ENCODE peak calls at places on chromosomes 11 and 22, in four cellular contexts. One of them, this sample, is unnamed.

GRCh38 chr11:79672786-79673185 is 232.0 kb upstream of the TENM4 start:
- DNase-seq in HCT116: no peak
- DNase-seq in GM23338: no peak
- DNase-seq in PC-9: no peak
- DNase-seq in this sample: no peak

GRCh38 chr22:49272546-49273125 is 555.0 kb downstream of the BRD1 start:
- DNase-seq in PC-9: no peak
- DNase-seq in HCT116: no peak
- DNase-seq in GM23338: no peak
- DNase-seq in this sample: no peak

GRCh38 chr11:116879789-116880402 is 42.5 kb upstream of the APOA1 start:
- DNase-seq in PC-9: peak; percentile 65
- DNase-seq in HCT116: peak; percentile 51
- DNase-seq in GM23338: peak; percentile 81
- DNase-seq in this sample: peak; percentile 53

GRCh38 chr22:23218867-23219251 is 38.5 kb downstream of the BCR start:
- DNase-seq in GM23338: peak; percentile 70
- DNase-seq in HCT116: no peak
- DNase-seq in PC-9: no peak
- DNase-seq in this sample: peak; percentile 80

GRCh38 chr11:1138053-1138452 is 19.7 kb upstream of the MUC5AC start:
- DNase-seq in HCT116: no peak
- DNase-seq in PC-9: no peak
- DNase-seq in GM23338: no peak
- DNase-seq in this sample: no peak

GRCh38 chr11:90251599-90251998 is 28.8 kb upstream of the CHORDC1 start:
- DNase-seq in PC-9: no peak
- DNase-seq in HCT116: no peak
- DNase-seq in GM23338: no peak
- DNase-seq in this sample: no peak

GRCh38 chr11:117809236-117810055 is 12.4 kb upstream of the DSCAML1 start:
- DNase-seq in GM23338: peak; percentile 83
- DNase-seq in HCT116: peak; percentile 63
- DNase-seq in PC-9: no peak
- DNase-seq in this sample: no peak

GRCh38 chr11:102367364-102367763 is 20.4 kb downstream of the BIRC2 start:
- DNase-seq in GM23338: no peak
- DNase-seq in PC-9: peak; percentile 63
- DNase-seq in HCT116: no peak
- DNase-seq in this sample: peak; percentile 77

GRCh38 chr11:3799143-3799542 is 1.8 kb upstream of the NUP98 start:
- DNase-seq in HCT116: no peak
- DNase-seq in PC-9: no peak
- DNase-seq in GM23338: no peak
- DNase-seq in this sample: no peak

GRCh38 chr11:75583710-75584658 is 21.9 kb downstream of the SERPINH1 start:
- DNase-seq in HCT116: no peak
- DNase-seq in GM23338: peak; percentile 82
- DNase-seq in PC-9: no peak
- DNase-seq in this sample: no peak

GRCh38 chr11:13216019-13217006 is 61.3 kb upstream of the BMAL1 start:
- DNase-seq in GM23338: peak; percentile 35
- DNase-seq in HCT116: peak; percentile 94
- DNase-seq in PC-9: peak; percentile 89
- DNase-seq in this sample: no peak

GRCh38 chr11:70948416-70948815 is 304.0 kb downstream of the SHANK2 start:
- DNase-seq in PC-9: no peak
- DNase-seq in GM23338: no peak
- DNase-seq in HCT116: no peak
- DNase-seq in this sample: no peak

GRCh38 chr11:17298302-17298701 is 21.8 kb downstream of the NUCB2 start:
- DNase-seq in GM23338: no peak
- DNase-seq in PC-9: no peak
- DNase-seq in HCT116: no peak
- DNase-seq in this sample: no peak

GRCh38 chr11:119721129-119722120 is 7.6 kb downstream of the NECTIN1 start:
- DNase-seq in HCT116: no peak
- DNase-seq in PC-9: no peak
- DNase-seq in GM23338: peak; percentile 82
- DNase-seq in this sample: no peak

GRCh38 chr11:94023856-94024255 is 2.7 kb downstream of the HEPHL1 start:
- DNase-seq in GM23338: no peak
- DNase-seq in HCT116: no peak
- DNase-seq in PC-9: no peak
- DNase-seq in this sample: no peak

GRCh38 chr11:116172156-116172555 is 600.6 kb downstream of the BUD13 start:
- DNase-seq in HCT116: no peak
- DNase-seq in PC-9: no peak
- DNase-seq in GM23338: no peak
- DNase-seq in this sample: no peak

GRCh38 chr11:116532066-116532465 is 240.7 kb downstream of the BUD13 start:
- DNase-seq in PC-9: no peak
- DNase-seq in HCT116: no peak
- DNase-seq in GM23338: no peak
- DNase-seq in this sample: no peak

GRCh38 chr11:6303657-6304056 is 16.6 kb downstream of the CAVIN3 start:
- DNase-seq in PC-9: no peak
- DNase-seq in HCT116: no peak
- DNase-seq in GM23338: peak; percentile 67
- DNase-seq in this sample: no peak

GRCh38 chr11:69965821-69966582 is 112.1 kb upstream of the ANO1 start:
- DNase-seq in GM23338: no peak
- DNase-seq in PC-9: no peak
- DNase-seq in HCT116: no peak
- DNase-seq in this sample: no peak

GRCh38 chr11:9003573-9004309 is at the start of gene NRIP3:
- DNase-seq in HCT116: no peak
- DNase-seq in GM23338: peak; percentile 77
- DNase-seq in PC-9: no peak
- DNase-seq in this sample: no peak

GRCh38 chr11:75823415-75823814 is 8.4 kb downstream of the UVRAG start:
- DNase-seq in HCT116: no peak
- DNase-seq in PC-9: no peak
- DNase-seq in GM23338: no peak
- DNase-seq in this sample: peak; percentile 58

GRCh38 chr22:28711820-28712777 is 29.5 kb downstream of the CHEK2 start:
- DNase-seq in GM23338: no peak
- DNase-seq in PC-9: peak; percentile 78
- DNase-seq in HCT116: no peak
- DNase-seq in this sample: no peak

GRCh38 chr11:16211407-16211806 is 144.9 kb downstream of the SOX6 start:
- DNase-seq in GM23338: peak; percentile 43
- DNase-seq in HCT116: no peak
- DNase-seq in PC-9: no peak
- DNase-seq in this sample: no peak

GRCh38 chr11:30935861-30936260 is 349.7 kb upstream of the MPPED2 start:
- DNase-seq in PC-9: no peak
- DNase-seq in GM23338: no peak
- DNase-seq in HCT116: no peak
- DNase-seq in this sample: no peak
- H3K9me2 ChIP-seq in PC-9: no peaks in the 10 kb centered on the region
- H3K9me2 ChIP-seq in GM23338: peaks cover 4% of the 10 kb centered on the region
- H3K9me2 ChIP-seq in HCT116: no peaks in the 10 kb centered on the region
- H3K9me2 ChIP-seq in this sample: no peaks in the 10 kb centered on the region

GRCh38 chr22:50621948-50622722 is 5.8 kb downstream of the ARSA start:
- DNase-seq in GM23338: no peak
- DNase-seq in HCT116: no peak
- DNase-seq in PC-9: no peak
- DNase-seq in this sample: peak; percentile 74
- H2AFZ ChIP-seq in GM23338: no peak overlapping the region
- H2AFZ ChIP-seq in HCT116: no peak overlapping the region
- H2AFZ ChIP-seq in PC-9: peak overlapping the region; percentile 61
- H2AFZ ChIP-seq in this sample: peak overlapping the region; percentile 97

GRCh38 chr22:25029181-25029580 is 76.7 kb downstream of the KIAA1671 start:
- DNase-seq in GM23338: no peak
- DNase-seq in HCT116: no peak
- DNase-seq in PC-9: no peak
- DNase-seq in this sample: no peak

GRCh38 chr22:25027052-25027525 is 74.6 kb downstream of the KIAA1671 start:
- DNase-seq in HCT116: no peak
- DNase-seq in PC-9: peak; percentile 66
- DNase-seq in GM23338: no peak
- DNase-seq in this sample: no peak

GRCh38 chr22:25027552-25027951 is 75.0 kb downstream of the KIAA1671 start:
- DNase-seq in GM23338: no peak
- DNase-seq in HCT116: no peak
- DNase-seq in PC-9: no peak
- DNase-seq in this sample: no peak

GRCh38 chr22:25027959-25028840 is 75.7 kb downstream of the KIAA1671 start:
- DNase-seq in HCT116: no peak
- DNase-seq in GM23338: peak; percentile 81
- DNase-seq in PC-9: no peak
- DNase-seq in this sample: peak; percentile 70

DNA sequence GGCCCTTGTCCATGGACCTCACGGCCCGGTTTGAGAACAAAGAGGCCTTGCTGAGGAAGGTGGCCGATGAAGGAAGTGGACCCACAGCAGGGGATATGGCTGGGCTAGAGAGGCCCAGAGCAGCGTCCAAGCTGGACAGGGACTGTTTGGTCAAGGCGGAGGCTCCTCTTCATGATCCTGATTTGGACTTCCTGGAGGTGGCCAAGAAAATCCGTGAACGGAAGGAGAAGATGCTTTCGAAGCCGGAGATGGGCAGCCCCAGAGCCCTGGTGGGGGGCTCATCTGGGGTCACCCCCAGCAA is 76.3 kb downstream of the KIAA1671 start:
- DNase-seq in GM23338: no peak
- DNase-seq in HCT116: no peak
- DNase-seq in PC-9: no peak
- DNase-seq in this sample: no peak
- H3K9me2 ChIP-seq in GM23338: no peaks in the 10 kb centered on the region
- H3K9me2 ChIP-seq in HCT116: no peaks in the 10 kb centered on the region
- H3K9me2 ChIP-seq in PC-9: no peaks in the 10 kb centered on the region
- H3K9me2 ChIP-seq in this sample: no peaks in the 10 kb centered on the region

GRCh38 chr11:57294225-57295131 is 30.3 kb downstream of the TNKS1BP1 start:
- DNase-seq in HCT116: no peak
- DNase-seq in PC-9: peak; percentile 68
- DNase-seq in GM23338: no peak
- DNase-seq in this sample: no peak

GRCh38 chr11:57283231-57283990 is 41.3 kb downstream of the TNKS1BP1 start:
- DNase-seq in HCT116: no peak
- DNase-seq in PC-9: peak; percentile 19
- DNase-seq in GM23338: peak; percentile 77
- DNase-seq in this sample: no peak

GRCh38 chr11:57287884-57288283 is 36.9 kb downstream of the TNKS1BP1 start:
- DNase-seq in PC-9: no peak
- DNase-seq in HCT116: no peak
- DNase-seq in GM23338: no peak
- DNase-seq in this sample: no peak

GRCh38 chr11:57290288-57290687 is 34.5 kb downstream of the TNKS1BP1 start:
- DNase-seq in GM23338: no peak
- DNase-seq in PC-9: no peak
- DNase-seq in HCT116: no peak
- DNase-seq in this sample: no peak

DNA sequence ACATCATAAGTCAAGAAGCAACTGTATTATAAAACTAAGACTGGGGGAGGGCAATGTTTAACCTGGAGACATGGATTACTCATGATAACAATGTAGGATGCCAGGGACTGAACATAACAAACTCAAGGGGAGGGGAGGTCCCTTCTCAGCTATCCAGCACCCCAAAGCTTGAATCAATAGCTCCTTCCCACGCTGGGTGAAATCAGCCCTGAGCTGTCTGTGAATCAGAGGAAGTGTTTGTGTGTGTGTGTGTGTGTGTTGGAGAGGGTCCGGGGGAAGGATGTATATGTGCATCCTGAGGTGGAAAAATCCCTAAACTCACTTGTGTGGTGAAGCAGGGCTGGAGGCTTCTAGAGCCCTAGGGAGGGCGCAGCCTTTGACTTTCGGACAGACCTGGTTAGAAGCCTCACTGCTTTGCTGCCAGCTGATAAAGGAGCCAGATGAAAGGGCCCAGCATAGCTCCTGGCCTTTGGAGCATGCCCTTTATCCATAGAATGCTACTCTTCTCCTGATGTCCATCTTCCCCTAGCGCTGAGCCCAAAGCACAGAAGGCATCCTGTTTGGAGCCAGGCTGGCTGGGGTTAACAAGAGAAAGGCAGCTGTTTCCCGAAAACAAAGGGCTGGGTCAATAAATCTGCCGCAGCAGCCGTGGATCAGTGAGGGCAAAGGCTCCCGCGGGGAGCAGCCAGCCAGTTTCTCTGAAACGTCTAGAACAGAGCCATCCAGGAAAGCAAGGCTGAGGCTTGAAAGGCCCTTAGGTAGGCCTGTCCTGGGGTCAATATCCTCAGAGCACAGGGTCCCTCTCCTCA is 35.8 kb downstream of the TNKS1BP1 start:
- DNase-seq in GM23338: peak; percentile 45
- DNase-seq in HCT116: no peak
- DNase-seq in PC-9: no peak
- DNase-seq in this sample: no peak
- H2AFZ ChIP-seq in GM23338: peak overlapping the region; percentile 18
- H2AFZ ChIP-seq in HCT116: no peak overlapping the region
- H2AFZ ChIP-seq in PC-9: no peak overlapping the region
- H2AFZ ChIP-seq in this sample: no peak overlapping the region

DNA sequence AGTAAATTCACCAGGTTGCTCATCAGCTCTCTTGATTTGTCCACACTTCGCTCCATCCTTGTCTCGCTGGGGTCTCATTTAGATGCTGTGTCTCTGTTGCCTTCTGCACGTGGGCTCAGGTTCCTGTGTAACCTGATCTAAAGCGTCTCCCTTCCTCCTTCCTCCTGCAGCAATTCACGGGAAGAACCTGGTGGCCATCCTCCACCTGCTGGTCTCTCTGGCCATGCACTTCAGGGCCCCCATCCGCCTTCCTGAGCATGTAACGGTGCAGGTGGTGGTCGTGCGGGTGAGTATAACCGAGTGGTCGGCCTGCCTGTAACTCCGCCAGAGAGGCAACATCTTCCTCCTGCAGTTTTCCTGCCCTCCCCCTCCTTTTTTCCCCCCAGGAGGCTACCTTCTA is 48.0 kb upstream of the PARVG start:
- DNase-seq in GM23338: peak; percentile 66
- DNase-seq in HCT116: no peak
- DNase-seq in PC-9: no peak
- DNase-seq in this sample: no peak
- H3K9me2 ChIP-seq in GM23338: no peaks in the 10 kb centered on the region
- H3K9me2 ChIP-seq in HCT116: no peaks in the 10 kb centered on the region
- H3K9me2 ChIP-seq in PC-9: no peaks in the 10 kb centered on the region
- H3K9me2 ChIP-seq in this sample: no peaks in the 10 kb centered on the region

GRCh38 chr22:45262195-45262930 is 21.7 kb upstream of the KIAA0930 start:
- DNase-seq in HCT116: no peak
- DNase-seq in GM23338: no peak
- DNase-seq in PC-9: no peak
- DNase-seq in this sample: no peak
- H2AFZ ChIP-seq in HCT116: no peak overlapping the region
- H2AFZ ChIP-seq in GM23338: no peak overlapping the region
- H2AFZ ChIP-seq in PC-9: no peak overlapping the region
- H2AFZ ChIP-seq in this sample: no peak overlapping the region

GRCh38 chr11:11396290-11397042 is 43.4 kb upstream of the CSNK2A3 start:
- DNase-seq in GM23338: no peak
- DNase-seq in PC-9: no peak
- DNase-seq in HCT116: no peak
- DNase-seq in this sample: no peak
- H3K9me2 ChIP-seq in GM23338: no peaks in the 10 kb centered on the region
- H3K9me2 ChIP-seq in PC-9: no peaks in the 10 kb centered on the region
- H3K9me2 ChIP-seq in HCT116: no peaks in the 10 kb centered on the region
- H3K9me2 ChIP-seq in this sample: no peaks in the 10 kb centered on the region

This sample was measured in Karpas-422.